ENCODE peak calls at places on chromosome 13, in eight cellular contexts. T is RWPE2, V is fibroblast of lung, Q is PC-9, D is heart right ventricle, B is small intestine, X is ovary, L is breast epithelium. U is an unnamed sample. For H3K4me1, the result is how much of the 10 kb centered on the place peaks cover.

GRCh38 chr13:110344320-110344719 is 37.2 kb downstream of the COL4A2 start:
- DNase-seq in X (no peak), B (no peak), L (no peak), V (no peak), D (no peak), Q (no peak), T (no peak), U (no peak)

GRCh38 chr13:26557393-26558073 is at the start of gene WASF3:
- DNase-seq in Q (peak), V (peak), B (peak), L (peak), X (peak), T (peak), D (peak), U (peak)

GRCh38 chr13:47976325-47976724 is 24.7 kb downstream of the SUCLA2 start:
- DNase-seq in Q (no peak), X (no peak), D (no peak), B (no peak), V (no peak), L (no peak), T (no peak), U (no peak)

GRCh38 chr13:101317986-101318523 is 98.3 kb downstream of the NALCN start:
- DNase-seq in B (no peak), T (no peak), L (no peak), V (no peak), Q (no peak), D (no peak), X (no peak), U (no peak)

GRCh38 chr13:90281709-90282108 is 1065.8 kb upstream of the MIR17HG start:
- DNase-seq in L (no peak), Q (no peak), V (no peak), B (no peak), X (no peak), D (no peak), T (no peak), U (no peak)

GRCh38 chr13:101751488-101751887 is 299.0 kb downstream of the ITGBL1 start:
- DNase-seq in L (no peak), V (peak), D (no peak), Q (peak), B (no peak), T (no peak), X (no peak), U (no peak)

GRCh38 chr13:111326981-111327642 is 6.7 kb downstream of the TEX29 start:
- DNase-seq in T (no peak), X (no peak), L (no peak), Q (no peak), D (no peak), B (no peak), V (no peak), U (no peak)

GRCh38 chr13:107712145-107712544 is 503.2 kb downstream of the LIG4 start:
- DNase-seq in V (no peak), T (no peak), X (no peak), D (no peak), B (no peak), Q (no peak), L (no peak), U (no peak)

GRCh38 chr13:39527961-39528720 is 74.9 kb downstream of the LHFPL6 start:
- DNase-seq in X (no peak), D (no peak), V (peak), T (peak), L (no peak), Q (peak), B (no peak), U (peak)

GRCh38 chr13:97285221-97285955 is 63.3 kb downstream of the MBNL2 start:
- DNase-seq in X (no peak), T (no peak), Q (no peak), V (no peak), D (no peak), L (no peak), B (no peak), U (no peak)

GRCh38 chr13:32314271-32314967 is 744 bp downstream of the ZAR1L start:
- DNase-seq in X (peak), B (no peak), V (no peak), L (no peak), D (peak), Q (peak), T (no peak), U (peak)

DNA sequence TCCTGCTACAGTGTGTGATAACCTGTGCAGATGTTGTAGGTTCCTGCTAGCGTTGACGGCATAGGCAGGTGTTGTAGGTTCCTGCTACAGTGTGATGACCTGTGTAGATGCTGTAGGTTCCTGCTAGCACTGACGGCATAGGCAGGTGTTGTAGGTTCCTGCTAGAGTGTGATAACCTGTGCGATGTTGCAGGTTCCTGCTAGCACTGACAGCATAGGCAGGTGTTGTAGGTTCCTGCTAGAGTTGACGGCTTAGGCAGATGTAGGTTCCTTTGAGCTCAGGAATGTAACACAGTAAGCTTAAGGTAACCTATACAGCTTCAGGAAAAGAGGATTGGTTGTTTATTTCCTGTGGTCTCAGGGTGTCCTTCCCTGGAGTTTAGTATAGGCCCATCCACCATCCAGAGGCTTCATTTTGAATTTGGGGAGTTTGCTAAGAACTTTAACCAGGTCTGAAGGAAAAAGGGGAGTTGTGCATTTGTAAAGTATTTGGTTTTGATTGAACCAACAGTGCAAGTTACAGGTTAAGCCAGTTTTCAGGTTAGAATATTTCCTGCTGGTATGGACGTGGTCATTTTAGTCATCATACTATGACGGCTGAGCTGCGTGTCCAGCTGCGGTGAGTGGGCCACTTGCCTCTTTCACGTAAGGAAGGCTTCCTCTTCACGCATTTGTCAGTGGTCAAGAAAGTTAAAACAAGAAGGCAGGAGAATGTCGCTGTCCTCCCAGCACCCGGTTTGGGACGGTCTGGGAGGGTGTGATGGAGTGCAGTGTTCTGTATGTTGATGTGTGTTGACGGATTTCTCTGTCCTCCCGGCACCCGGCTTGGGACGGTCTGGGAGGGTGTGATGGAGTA is 53.8 kb downstream of the ATP11A start:
- DNase-seq in Q (no peak), B (no peak), X (no peak), V (no peak), L (no peak), D (no peak), T (no peak), U (no peak)
- H3K27ac ChIP-seq in Q (no peak), B (no peak), X (no peak), V (no peak), L (no peak), D (no peak), T (no peak), U (no peak)

GRCh38 chr13:98299243-98299953 is 122.3 kb upstream of the RNF113B start:
- DNase-seq in Q (no peak), B (no peak), L (no peak), V (peak), D (no peak), T (no peak), X (no peak), U (no peak)
- H3K4me1 ChIP-seq in Q (half or more), B (under half), L (under half), V (under half), D (under half), T (under half), X (under half), U (under half)

GRCh38 chr13:106491463-106491862 is 44.0 kb downstream of the EFNB2 start:
- DNase-seq in L (no peak), D (no peak), V (no peak), B (no peak), T (no peak), X (no peak), Q (no peak), U (no peak)
- H3K27ac ChIP-seq in L (no peak), D (peak), V (no peak), B (no peak), T (no peak), X (no peak), Q (no peak), U (no peak)

DNA sequence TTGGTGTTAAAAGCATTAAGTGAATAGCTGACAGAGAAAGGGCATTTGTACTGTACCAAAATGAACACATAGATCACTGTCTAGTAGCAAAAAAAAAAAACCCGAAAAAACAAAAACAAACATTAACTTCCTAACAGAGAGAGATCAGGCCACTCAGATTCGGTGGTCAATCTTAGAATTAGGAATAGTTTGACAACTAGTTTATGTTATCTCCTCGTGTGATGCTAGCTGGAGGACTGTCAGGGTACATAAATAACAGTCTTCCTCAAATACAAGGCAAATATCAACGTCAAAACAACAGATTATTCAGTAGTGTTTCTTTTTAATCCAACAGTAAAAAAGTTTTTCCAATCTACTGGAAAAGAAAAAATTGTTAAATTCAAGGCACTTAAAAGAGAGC is 1.7 kb downstream of the ZMYM5 start:
- DNase-seq in V (no peak), X (no peak), L (no peak), T (no peak), D (no peak), B (no peak), Q (no peak), U (no peak)
- H3K4me1 ChIP-seq in V (under half), X (under half), L (under half), T (under half), D (under half), B (under half), Q (under half), U (under half)

DNA sequence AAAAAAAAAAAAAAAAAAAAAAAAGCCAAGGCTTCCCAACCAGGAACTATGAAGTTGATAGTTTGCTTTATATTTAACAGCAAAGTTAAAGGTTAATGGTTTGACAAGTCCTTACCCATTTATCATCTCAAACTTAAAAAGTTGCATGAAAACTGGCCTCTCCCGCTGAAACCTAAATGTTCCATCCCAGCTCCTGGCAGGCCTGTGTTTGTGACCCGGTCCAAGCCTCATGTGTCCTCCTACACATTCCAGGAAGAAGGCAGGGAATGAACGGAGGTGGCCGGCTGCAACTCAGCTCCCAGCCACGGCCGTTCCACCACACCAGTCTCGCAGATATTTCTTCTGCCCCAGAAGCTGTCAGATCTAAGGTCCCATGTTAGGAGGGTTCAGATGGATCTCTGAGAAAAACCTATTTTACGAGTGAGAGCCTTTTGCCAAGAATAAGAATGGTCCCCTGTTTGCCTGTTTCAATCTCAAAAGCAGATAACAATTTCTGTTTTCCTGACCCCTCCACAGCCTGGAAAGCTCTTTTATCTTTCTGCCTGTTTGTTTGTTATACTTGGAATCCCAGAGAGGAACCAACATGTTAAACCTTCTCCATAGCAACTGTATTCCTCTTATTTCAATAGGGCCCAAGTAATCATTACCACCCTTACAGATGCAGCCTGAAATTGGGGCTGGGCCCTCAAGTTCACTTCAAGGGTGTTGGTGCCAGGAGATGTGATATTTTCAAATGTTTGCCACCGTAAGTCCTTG is 56.5 kb downstream of the KCTD12 start:
- DNase-seq in Q (no peak), X (peak), D (peak), V (no peak), B (no peak), L (no peak), T (no peak), U (no peak)
- H3K27ac ChIP-seq in Q (no peak), X (peak), D (peak), V (no peak), B (no peak), L (peak), T (no peak), U (no peak)

U was measured in adrenal gland.